ENCODE peak calls at places on chromosomes 2 and 18, in nine cellular contexts. B is HL-60, T is cardiac muscle cell, H is SJSA1, S is kidney, X is substantia nigra, O is pancreas, Y is lower lobe of right lung, P is upper lobe of right lung. C is an unnamed sample.

GRCh38 chr18:44802508-44802907 is 121.8 kb downstream of the SETBP1 start:
- DNase-seq in H (no peak), O (no peak), Y (no peak), S (no peak), T (no peak), P (no peak), B (no peak), X (no peak), C (no peak)

GRCh38 chr2:89833116-89833779 is 1141.8 kb downstream of the RPIA start:
- DNase-seq in T (no peak), B (no peak), S (no peak), Y (no peak), X (no peak), O (no peak), P (no peak), H (no peak), C (no peak)

GRCh38 chr2:48207201-48207641 is 300.9 kb upstream of the FBXO11 start:
- DNase-seq in T (no peak), P (no peak), Y (no peak), O (no peak), X (no peak), S (no peak), H (no peak), B (no peak), C (no peak)

GRCh38 chr2:149446735-149447134 is 116.3 kb downstream of the LYPD6 start:
- DNase-seq in B (no peak), S (no peak), T (no peak), H (no peak), X (no peak), O (no peak), Y (no peak), P (no peak), C (no peak)

GRCh38 chr2:240199133-240199870 is 58.8 kb upstream of the OTOS start:
- DNase-seq in P (peak), X (no peak), S (no peak), T (no peak), H (no peak), Y (no peak), O (no peak), B (no peak), C (no peak)

GRCh38 chr2:108927936-108928659 is 60.9 kb downstream of the EDAR start:
- DNase-seq in S (peak), O (peak), X (no peak), T (peak), P (no peak), H (peak), Y (no peak), B (no peak), C (no peak)

GRCh38 chr2:102660070-102660469 is 40.7 kb downstream of the SLC9A2 start:
- DNase-seq in X (no peak), S (no peak), T (peak), H (no peak), B (no peak), O (no peak), P (no peak), Y (no peak), C (no peak)

GRCh38 chr2:55718165-55719008 is 24.7 kb upstream of the PNPT1 start:
- DNase-seq in O (no peak), P (no peak), B (peak), X (no peak), S (no peak), T (peak), Y (no peak), H (peak), C (peak)

GRCh38 chr2:190950566-190950991 is 63.4 kb downstream of the STAT1 start:
- DNase-seq in O (no peak), T (no peak), B (no peak), Y (no peak), H (no peak), X (no peak), P (no peak), S (no peak), C (no peak)

GRCh38 chr2:72147303-72147970 is at the start of gene CYP26B1:
- DNase-seq in Y (peak), O (peak), T (peak), X (no peak), B (no peak), P (peak), H (no peak), S (peak), C (no peak)

GRCh38 chr18:22607284-22607635 is 189.5 kb upstream of the CTAGE1 start:
- DNase-seq in Y (no peak), S (no peak), X (no peak), T (no peak), H (no peak), O (no peak), B (no peak), P (no peak), C (no peak)

GRCh38 chr18:22613788-22614187 is 196.1 kb upstream of the CTAGE1 start:
- DNase-seq in X (no peak), Y (no peak), P (no peak), B (no peak), O (no peak), S (no peak), H (no peak), T (no peak), C (no peak)

GRCh38 chr18:22609642-22610041 is 191.9 kb upstream of the CTAGE1 start:
- DNase-seq in B (no peak), H (peak), T (peak), X (no peak), O (peak), Y (peak), P (peak), S (no peak), C (peak)

DNA sequence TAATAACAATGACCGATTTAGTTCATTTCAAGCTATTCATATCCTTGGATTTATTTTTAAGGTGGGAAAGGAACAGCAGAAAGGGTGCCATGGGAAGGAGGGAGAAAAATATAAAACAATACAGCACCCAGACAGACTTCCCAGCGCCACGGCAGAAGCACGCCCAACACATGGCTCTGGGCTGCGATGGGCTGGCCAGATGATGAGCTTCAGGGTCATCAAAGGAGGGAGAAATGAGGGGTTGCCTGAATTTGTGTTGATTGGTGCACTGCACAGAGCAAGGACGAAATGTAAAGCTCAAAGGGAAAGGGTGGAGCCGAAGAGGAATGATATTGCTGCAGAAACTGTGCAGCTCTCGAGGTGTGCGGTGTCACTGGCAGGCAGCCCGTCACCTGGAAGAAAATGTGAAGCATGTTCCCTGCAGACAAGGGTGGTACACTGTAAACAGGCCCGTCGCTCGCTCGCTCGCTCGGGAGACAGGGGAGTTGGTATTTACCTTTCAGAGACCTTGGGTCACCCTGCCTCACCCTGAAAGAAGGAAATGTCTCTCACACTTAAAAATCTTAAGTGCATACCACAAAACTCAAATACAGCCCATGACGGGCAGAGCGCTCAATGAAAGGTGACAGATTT is 195.5 kb upstream of the CTAGE1 start:
- DNase-seq in T (peak), P (peak), S (no peak), B (no peak), O (no peak), X (no peak), Y (peak), H (no peak), C (no peak)
- H3K27ac ChIP-seq in T (no peak), P (peak), S (no peak), B (no peak), O (peak), X (no peak), Y (peak), H (no peak), C (no peak)

GRCh38 chr2:16068233-16068940 is 128.0 kb downstream of the MYCN start:
- DNase-seq in T (no peak), O (no peak), B (no peak), Y (no peak), S (no peak), P (no peak), H (no peak), X (no peak), C (no peak)
- H3K27ac ChIP-seq in T (no peak), O (no peak), B (no peak), Y (no peak), S (no peak), P (no peak), H (no peak), X (peak), C (no peak)

GRCh38 chr2:120293123-120293990 is 40.7 kb downstream of the RALB start:
- DNase-seq in P (no peak), X (no peak), H (no peak), B (no peak), Y (no peak), S (no peak), O (no peak), T (no peak), C (no peak)
- H3K27ac ChIP-seq in P (no peak), X (no peak), H (peak), B (no peak), Y (peak), S (no peak), O (no peak), T (no peak), C (no peak)

GRCh38 chr2:184644685-184645084 is 46.4 kb downstream of the ZNF804A start:
- DNase-seq in P (no peak), S (no peak), O (no peak), B (no peak), Y (no peak), H (no peak), X (no peak), T (no peak), C (no peak)
- H3K27ac ChIP-seq in P (no peak), S (no peak), O (no peak), B (no peak), Y (no peak), H (no peak), X (no peak), T (no peak), C (no peak)

GRCh38 chr2:238939521-238940403 is 91.9 kb downstream of the TWIST2 start:
- DNase-seq in X (no peak), Y (no peak), B (no peak), T (no peak), S (no peak), P (peak), O (no peak), H (no peak), C (no peak)
- H3K27ac ChIP-seq in X (no peak), Y (no peak), B (no peak), T (no peak), S (no peak), P (no peak), O (no peak), H (no peak), C (no peak)

DNA sequence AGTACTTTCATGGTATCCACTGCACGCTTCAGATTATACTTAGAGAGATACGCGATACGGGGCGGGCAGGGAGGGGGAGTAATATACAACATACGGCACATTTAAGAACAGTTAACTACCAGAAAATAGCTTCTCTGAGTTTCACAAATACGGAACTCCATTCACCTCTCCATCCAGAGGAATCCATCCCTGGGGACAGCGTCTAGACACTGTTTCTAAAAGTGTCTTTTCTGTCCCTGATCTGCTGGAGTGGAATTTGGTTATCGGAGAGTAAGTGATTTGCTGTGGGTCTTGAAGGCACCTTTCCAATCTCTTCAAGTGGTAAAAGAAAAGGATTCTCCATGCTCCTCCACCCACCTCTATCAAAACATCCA is 765 bp downstream of the SLC35F5 start:
- DNase-seq in O (no peak), H (no peak), T (no peak), Y (no peak), P (no peak), X (no peak), S (no peak), B (no peak), C (no peak)
- H3K27ac ChIP-seq in O (peak), H (peak), T (peak), Y (peak), P (peak), X (peak), S (peak), B (peak), C (peak)

GRCh38 chr2:154886316-154886715 is 187.8 kb downstream of the KCNJ3 start:
- DNase-seq in T (no peak), B (no peak), H (no peak), P (no peak), O (no peak), X (no peak), S (peak), Y (no peak), C (no peak)
- H3K27ac ChIP-seq in T (no peak), B (no peak), H (no peak), P (no peak), O (no peak), X (no peak), S (no peak), Y (no peak), C (no peak)

GRCh38 chr2:65374555-65374954 is 57.8 kb downstream of the SPRED2 start:
- DNase-seq in T (no peak), O (no peak), B (no peak), S (no peak), X (no peak), Y (no peak), H (no peak), P (no peak), C (no peak)
- H3K27ac ChIP-seq in T (no peak), O (no peak), B (no peak), S (no peak), X (no peak), Y (peak), H (no peak), P (no peak), C (no peak)

GRCh38 chr2:105776560-105776928 is 31.8 kb downstream of the NCK2 start:
- DNase-seq in B (no peak), H (no peak), P (no peak), S (no peak), Y (no peak), T (no peak), O (no peak), X (no peak), C (no peak)
- H3K27ac ChIP-seq in B (peak), H (no peak), P (peak), S (no peak), Y (peak), T (no peak), O (no peak), X (no peak), C (no peak)

GRCh38 chr2:105261061-105261460 is 19.5 kb downstream of the GPR45 start:
- DNase-seq in T (no peak), Y (no peak), S (no peak), O (no peak), P (no peak), X (no peak), B (no peak), H (peak), C (no peak)
- H3K27ac ChIP-seq in T (no peak), Y (no peak), S (no peak), O (no peak), P (no peak), X (no peak), B (no peak), H (peak), C (no peak)